ENCODE peak calls at places on chromosomes 13 and 19, in nine cellular contexts. One of them, this sample, is unnamed.

GRCh38 chr19:58356971-58357797 is 3.9 kb upstream of the A1BG start:
- DNase-seq in HEK293T: no peak
- DNase-seq in CD4-positive, alpha-beta T cell: no peak
- DNase-seq in RPMI8226: no peak
- DNase-seq in stimulated activated naive CD8-positive, alpha-beta T cell treated with anti-CD3 and anti-CD28 coated beads, Interleukin-15, Interleukin-2, amounts not matched to agents 100 U/mL and 50 U/mL, for 24 hours: no peak
- DNase-seq in tibial artery: no peak
- DNase-seq in EH: peak; percentile 45
- DNase-seq in activated CD4-positive, CD25-positive, alpha-beta regulatory T cell treated with anti-CD3 and anti-CD28 coated beads, Interleukin-2, amount 50 U/mL, for 16 hours: no peak
- DNase-seq in IMR-90: no peak
- DNase-seq in this sample: no peak

GRCh38 chr13:75299913-75300862 is 181.8 kb downstream of the TBC1D4 start:
- DNase-seq in stimulated activated naive CD8-positive, alpha-beta T cell treated with anti-CD3 and anti-CD28 coated beads, Interleukin-15, Interleukin-2, amounts not matched to agents 100 U/mL and 50 U/mL, for 24 hours: no peak
- DNase-seq in activated CD4-positive, CD25-positive, alpha-beta regulatory T cell treated with anti-CD3 and anti-CD28 coated beads, Interleukin-2, amount 50 U/mL, for 16 hours: no peak
- DNase-seq in HEK293T: no peak
- DNase-seq in RPMI8226: no peak
- DNase-seq in IMR-90: peak; percentile 46
- DNase-seq in tibial artery: no peak
- DNase-seq in EH: peak; percentile 58
- DNase-seq in CD4-positive, alpha-beta T cell: no peak
- DNase-seq in this sample: no peak

GRCh38 chr13:113513761-113514160 is 23.2 kb upstream of the DCUN1D2 start:
- DNase-seq in activated CD4-positive, CD25-positive, alpha-beta regulatory T cell treated with anti-CD3 and anti-CD28 coated beads, Interleukin-2, amount 50 U/mL, for 16 hours: no peak
- DNase-seq in tibial artery: no peak
- DNase-seq in RPMI8226: no peak
- DNase-seq in IMR-90: no peak
- DNase-seq in CD4-positive, alpha-beta T cell: no peak
- DNase-seq in EH: no peak
- DNase-seq in stimulated activated naive CD8-positive, alpha-beta T cell treated with anti-CD3 and anti-CD28 coated beads, Interleukin-15, Interleukin-2, amounts not matched to agents 100 U/mL and 50 U/mL, for 24 hours: no peak
- DNase-seq in HEK293T: no peak
- DNase-seq in this sample: no peak

GRCh38 chr19:8494158-8494557 is 8.3 kb downstream of the PRAM1 start:
- DNase-seq in IMR-90: no peak
- DNase-seq in EH: no peak
- DNase-seq in stimulated activated naive CD8-positive, alpha-beta T cell treated with anti-CD3 and anti-CD28 coated beads, Interleukin-15, Interleukin-2, amounts not matched to agents 100 U/mL and 50 U/mL, for 24 hours: no peak
- DNase-seq in RPMI8226: no peak
- DNase-seq in tibial artery: no peak
- DNase-seq in activated CD4-positive, CD25-positive, alpha-beta regulatory T cell treated with anti-CD3 and anti-CD28 coated beads, Interleukin-2, amount 50 U/mL, for 16 hours: no peak
- DNase-seq in CD4-positive, alpha-beta T cell: no peak
- DNase-seq in HEK293T: no peak
- DNase-seq in this sample: no peak

GRCh38 chr13:20461481-20461859 is 64.2 kb downstream of the CRYL1 start:
- DNase-seq in IMR-90: peak; percentile 49
- DNase-seq in tibial artery: no peak
- DNase-seq in activated CD4-positive, CD25-positive, alpha-beta regulatory T cell treated with anti-CD3 and anti-CD28 coated beads, Interleukin-2, amount 50 U/mL, for 16 hours: no peak
- DNase-seq in CD4-positive, alpha-beta T cell: no peak
- DNase-seq in EH: peak; percentile 9
- DNase-seq in RPMI8226: no peak
- DNase-seq in stimulated activated naive CD8-positive, alpha-beta T cell treated with anti-CD3 and anti-CD28 coated beads, Interleukin-15, Interleukin-2, amounts not matched to agents 100 U/mL and 50 U/mL, for 24 hours: peak; percentile 60
- DNase-seq in HEK293T: no peak
- DNase-seq in this sample: peak; percentile 75

GRCh38 chr19:39499082-39499642 is 415 bp downstream of the DLL3 start:
- DNase-seq in stimulated activated naive CD8-positive, alpha-beta T cell treated with anti-CD3 and anti-CD28 coated beads, Interleukin-15, Interleukin-2, amounts not matched to agents 100 U/mL and 50 U/mL, for 24 hours: peak; percentile 41
- DNase-seq in HEK293T: no peak
- DNase-seq in CD4-positive, alpha-beta T cell: no peak
- DNase-seq in IMR-90: no peak
- DNase-seq in activated CD4-positive, CD25-positive, alpha-beta regulatory T cell treated with anti-CD3 and anti-CD28 coated beads, Interleukin-2, amount 50 U/mL, for 16 hours: no peak
- DNase-seq in RPMI8226: peak; percentile 31
- DNase-seq in EH: no peak
- DNase-seq in tibial artery: no peak
- DNase-seq in this sample: peak; percentile 68

GRCh38 chr19:23099966-23100365 is 16.9 kb upstream of the ZNF730 start:
- DNase-seq in EH: no peak
- DNase-seq in activated CD4-positive, CD25-positive, alpha-beta regulatory T cell treated with anti-CD3 and anti-CD28 coated beads, Interleukin-2, amount 50 U/mL, for 16 hours: no peak
- DNase-seq in IMR-90: no peak
- DNase-seq in CD4-positive, alpha-beta T cell: no peak
- DNase-seq in stimulated activated naive CD8-positive, alpha-beta T cell treated with anti-CD3 and anti-CD28 coated beads, Interleukin-15, Interleukin-2, amounts not matched to agents 100 U/mL and 50 U/mL, for 24 hours: no peak
- DNase-seq in tibial artery: no peak
- DNase-seq in RPMI8226: no peak
- DNase-seq in HEK293T: no peak
- DNase-seq in this sample: no peak

GRCh38 chr19:51131780-51132680 is 7.3 kb downstream of the SIGLEC9 start:
- DNase-seq in HEK293T: no peak
- DNase-seq in tibial artery: peak; percentile 64
- DNase-seq in EH: peak; percentile 9
- DNase-seq in RPMI8226: peak; percentile 80
- DNase-seq in activated CD4-positive, CD25-positive, alpha-beta regulatory T cell treated with anti-CD3 and anti-CD28 coated beads, Interleukin-2, amount 50 U/mL, for 16 hours: no peak
- DNase-seq in stimulated activated naive CD8-positive, alpha-beta T cell treated with anti-CD3 and anti-CD28 coated beads, Interleukin-15, Interleukin-2, amounts not matched to agents 100 U/mL and 50 U/mL, for 24 hours: peak; percentile 45
- DNase-seq in IMR-90: peak; percentile 38
- DNase-seq in CD4-positive, alpha-beta T cell: peak; percentile 44
- DNase-seq in this sample: no peak

GRCh38 chr19:58091251-58091995 is 6.6 kb downstream of the ZSCAN18 start:
- DNase-seq in EH: no peak
- DNase-seq in IMR-90: no peak
- DNase-seq in activated CD4-positive, CD25-positive, alpha-beta regulatory T cell treated with anti-CD3 and anti-CD28 coated beads, Interleukin-2, amount 50 U/mL, for 16 hours: no peak
- DNase-seq in RPMI8226: no peak
- DNase-seq in stimulated activated naive CD8-positive, alpha-beta T cell treated with anti-CD3 and anti-CD28 coated beads, Interleukin-15, Interleukin-2, amounts not matched to agents 100 U/mL and 50 U/mL, for 24 hours: no peak
- DNase-seq in tibial artery: no peak
- DNase-seq in CD4-positive, alpha-beta T cell: no peak
- DNase-seq in HEK293T: no peak
- DNase-seq in this sample: no peak

GRCh38 chr13:35039012-35039411 is 96.9 kb downstream of the NBEA start:
- DNase-seq in RPMI8226: no peak
- DNase-seq in tibial artery: no peak
- DNase-seq in HEK293T: no peak
- DNase-seq in stimulated activated naive CD8-positive, alpha-beta T cell treated with anti-CD3 and anti-CD28 coated beads, Interleukin-15, Interleukin-2, amounts not matched to agents 100 U/mL and 50 U/mL, for 24 hours: no peak
- DNase-seq in EH: no peak
- DNase-seq in CD4-positive, alpha-beta T cell: no peak
- DNase-seq in activated CD4-positive, CD25-positive, alpha-beta regulatory T cell treated with anti-CD3 and anti-CD28 coated beads, Interleukin-2, amount 50 U/mL, for 16 hours: no peak
- DNase-seq in IMR-90: no peak
- DNase-seq in this sample: no peak

GRCh38 chr13:100535401-100536135 is 53.0 kb downstream of the GGACT start:
- DNase-seq in HEK293T: no peak
- DNase-seq in tibial artery: no peak
- DNase-seq in IMR-90: no peak
- DNase-seq in activated CD4-positive, CD25-positive, alpha-beta regulatory T cell treated with anti-CD3 and anti-CD28 coated beads, Interleukin-2, amount 50 U/mL, for 16 hours: no peak
- DNase-seq in CD4-positive, alpha-beta T cell: no peak
- DNase-seq in RPMI8226: no peak
- DNase-seq in stimulated activated naive CD8-positive, alpha-beta T cell treated with anti-CD3 and anti-CD28 coated beads, Interleukin-15, Interleukin-2, amounts not matched to agents 100 U/mL and 50 U/mL, for 24 hours: no peak
- DNase-seq in EH: no peak
- DNase-seq in this sample: no peak

GRCh38 chr13:45436953-45437352 is 18.8 kb upstream of the SLC25A30 start:
- DNase-seq in CD4-positive, alpha-beta T cell: no peak
- DNase-seq in EH: no peak
- DNase-seq in RPMI8226: no peak
- DNase-seq in HEK293T: no peak
- DNase-seq in activated CD4-positive, CD25-positive, alpha-beta regulatory T cell treated with anti-CD3 and anti-CD28 coated beads, Interleukin-2, amount 50 U/mL, for 16 hours: no peak
- DNase-seq in tibial artery: no peak
- DNase-seq in stimulated activated naive CD8-positive, alpha-beta T cell treated with anti-CD3 and anti-CD28 coated beads, Interleukin-15, Interleukin-2, amounts not matched to agents 100 U/mL and 50 U/mL, for 24 hours: no peak
- DNase-seq in IMR-90: no peak
- DNase-seq in this sample: no peak

GRCh38 chr13:98577823-98578285 is 947 bp upstream of the STK24 start:
- DNase-seq in HEK293T: no peak
- DNase-seq in IMR-90: no peak
- DNase-seq in tibial artery: no peak
- DNase-seq in EH: no peak
- DNase-seq in CD4-positive, alpha-beta T cell: no peak
- DNase-seq in stimulated activated naive CD8-positive, alpha-beta T cell treated with anti-CD3 and anti-CD28 coated beads, Interleukin-15, Interleukin-2, amounts not matched to agents 100 U/mL and 50 U/mL, for 24 hours: no peak
- DNase-seq in activated CD4-positive, CD25-positive, alpha-beta regulatory T cell treated with anti-CD3 and anti-CD28 coated beads, Interleukin-2, amount 50 U/mL, for 16 hours: no peak
- DNase-seq in RPMI8226: no peak
- DNase-seq in this sample: no peak

GRCh38 chr19:31308781-31309180 is 40.5 kb downstream of the TSHZ3 start:
- DNase-seq in stimulated activated naive CD8-positive, alpha-beta T cell treated with anti-CD3 and anti-CD28 coated beads, Interleukin-15, Interleukin-2, amounts not matched to agents 100 U/mL and 50 U/mL, for 24 hours: no peak
- DNase-seq in tibial artery: no peak
- DNase-seq in activated CD4-positive, CD25-positive, alpha-beta regulatory T cell treated with anti-CD3 and anti-CD28 coated beads, Interleukin-2, amount 50 U/mL, for 16 hours: no peak
- DNase-seq in CD4-positive, alpha-beta T cell: no peak
- DNase-seq in HEK293T: no peak
- DNase-seq in EH: no peak
- DNase-seq in RPMI8226: no peak
- DNase-seq in IMR-90: no peak
- DNase-seq in this sample: no peak

GRCh38 chr13:110524484-110525254 is 36.9 kb downstream of the RAB20 start:
- DNase-seq in activated CD4-positive, CD25-positive, alpha-beta regulatory T cell treated with anti-CD3 and anti-CD28 coated beads, Interleukin-2, amount 50 U/mL, for 16 hours: no peak
- DNase-seq in CD4-positive, alpha-beta T cell: no peak
- DNase-seq in EH: no peak
- DNase-seq in tibial artery: peak; percentile 89
- DNase-seq in RPMI8226: peak; percentile 89
- DNase-seq in IMR-90: no peak
- DNase-seq in stimulated activated naive CD8-positive, alpha-beta T cell treated with anti-CD3 and anti-CD28 coated beads, Interleukin-15, Interleukin-2, amounts not matched to agents 100 U/mL and 50 U/mL, for 24 hours: peak; percentile 15
- DNase-seq in HEK293T: no peak
- DNase-seq in this sample: no peak

GRCh38 chr19:29290853-29291252 is 77.9 kb upstream of the UQCRFS1 start:
- DNase-seq in EH: no peak
- DNase-seq in IMR-90: no peak
- DNase-seq in activated CD4-positive, CD25-positive, alpha-beta regulatory T cell treated with anti-CD3 and anti-CD28 coated beads, Interleukin-2, amount 50 U/mL, for 16 hours: no peak
- DNase-seq in stimulated activated naive CD8-positive, alpha-beta T cell treated with anti-CD3 and anti-CD28 coated beads, Interleukin-15, Interleukin-2, amounts not matched to agents 100 U/mL and 50 U/mL, for 24 hours: no peak
- DNase-seq in RPMI8226: no peak
- DNase-seq in HEK293T: no peak
- DNase-seq in CD4-positive, alpha-beta T cell: no peak
- DNase-seq in tibial artery: peak; percentile 6
- DNase-seq in this sample: no peak

GRCh38 chr13:28558126-28558525 is 63.2 kb upstream of the FLT1 start:
- DNase-seq in HEK293T: no peak
- DNase-seq in stimulated activated naive CD8-positive, alpha-beta T cell treated with anti-CD3 and anti-CD28 coated beads, Interleukin-15, Interleukin-2, amounts not matched to agents 100 U/mL and 50 U/mL, for 24 hours: no peak
- DNase-seq in CD4-positive, alpha-beta T cell: no peak
- DNase-seq in EH: peak; percentile 98
- DNase-seq in IMR-90: peak; percentile 97
- DNase-seq in activated CD4-positive, CD25-positive, alpha-beta regulatory T cell treated with anti-CD3 and anti-CD28 coated beads, Interleukin-2, amount 50 U/mL, for 16 hours: no peak
- DNase-seq in RPMI8226: no peak
- DNase-seq in tibial artery: no peak
- DNase-seq in this sample: no peak

GRCh38 chr19:55086730-55087541 is 11.3 kb downstream of the EPS8L1 start:
- DNase-seq in stimulated activated naive CD8-positive, alpha-beta T cell treated with anti-CD3 and anti-CD28 coated beads, Interleukin-15, Interleukin-2, amounts not matched to agents 100 U/mL and 50 U/mL, for 24 hours: peak; percentile 71
- DNase-seq in HEK293T: no peak
- DNase-seq in tibial artery: peak; percentile 94
- DNase-seq in RPMI8226: no peak
- DNase-seq in IMR-90: peak; percentile 91
- DNase-seq in activated CD4-positive, CD25-positive, alpha-beta regulatory T cell treated with anti-CD3 and anti-CD28 coated beads, Interleukin-2, amount 50 U/mL, for 16 hours: no peak
- DNase-seq in EH: peak; percentile 97
- DNase-seq in CD4-positive, alpha-beta T cell: peak; percentile 46
- DNase-seq in this sample: peak; percentile 98

GRCh38 chr13:29454931-29455481 is 140.5 kb downstream of the SLC7A1 start:
- DNase-seq in RPMI8226: no peak
- DNase-seq in activated CD4-positive, CD25-positive, alpha-beta regulatory T cell treated with anti-CD3 and anti-CD28 coated beads, Interleukin-2, amount 50 U/mL, for 16 hours: no peak
- DNase-seq in IMR-90: peak; percentile 7
- DNase-seq in EH: peak; percentile 37
- DNase-seq in CD4-positive, alpha-beta T cell: no peak
- DNase-seq in HEK293T: peak; percentile 58
- DNase-seq in tibial artery: no peak
- DNase-seq in stimulated activated naive CD8-positive, alpha-beta T cell treated with anti-CD3 and anti-CD28 coated beads, Interleukin-15, Interleukin-2, amounts not matched to agents 100 U/mL and 50 U/mL, for 24 hours: no peak
- DNase-seq in this sample: peak; percentile 85

GRCh38 chr19:1068111-1069001 is 1.4 kb downstream of the ARHGAP45 start:
- DNase-seq in CD4-positive, alpha-beta T cell: peak; percentile 84
- DNase-seq in EH: no peak
- DNase-seq in tibial artery: no peak
- DNase-seq in HEK293T: no peak
- DNase-seq in IMR-90: no peak
- DNase-seq in stimulated activated naive CD8-positive, alpha-beta T cell treated with anti-CD3 and anti-CD28 coated beads, Interleukin-15, Interleukin-2, amounts not matched to agents 100 U/mL and 50 U/mL, for 24 hours: peak; percentile 78
- DNase-seq in activated CD4-positive, CD25-positive, alpha-beta regulatory T cell treated with anti-CD3 and anti-CD28 coated beads, Interleukin-2, amount 50 U/mL, for 16 hours: no peak
- DNase-seq in RPMI8226: peak; percentile 66
- DNase-seq in this sample: no peak

GRCh38 chr19:51066393-51066792 is 1.5 kb upstream of the KLK13 start:
- DNase-seq in activated CD4-positive, CD25-positive, alpha-beta regulatory T cell treated with anti-CD3 and anti-CD28 coated beads, Interleukin-2, amount 50 U/mL, for 16 hours: no peak
- DNase-seq in stimulated activated naive CD8-positive, alpha-beta T cell treated with anti-CD3 and anti-CD28 coated beads, Interleukin-15, Interleukin-2, amounts not matched to agents 100 U/mL and 50 U/mL, for 24 hours: no peak
- DNase-seq in RPMI8226: no peak
- DNase-seq in tibial artery: no peak
- DNase-seq in HEK293T: no peak
- DNase-seq in EH: no peak
- DNase-seq in IMR-90: no peak
- DNase-seq in CD4-positive, alpha-beta T cell: no peak
- DNase-seq in this sample: no peak

GRCh38 chr13:109628251-109628699 is 158.1 kb downstream of the IRS2 start:
- DNase-seq in CD4-positive, alpha-beta T cell: no peak
- DNase-seq in HEK293T: no peak
- DNase-seq in stimulated activated naive CD8-positive, alpha-beta T cell treated with anti-CD3 and anti-CD28 coated beads, Interleukin-15, Interleukin-2, amounts not matched to agents 100 U/mL and 50 U/mL, for 24 hours: no peak
- DNase-seq in tibial artery: no peak
- DNase-seq in IMR-90: peak; percentile 61
- DNase-seq in activated CD4-positive, CD25-positive, alpha-beta regulatory T cell treated with anti-CD3 and anti-CD28 coated beads, Interleukin-2, amount 50 U/mL, for 16 hours: no peak
- DNase-seq in RPMI8226: no peak
- DNase-seq in EH: peak; percentile 85
- DNase-seq in this sample: no peak

GRCh38 chr19:6662692-6663091 is 7.3 kb downstream of the TNFSF14 start:
- DNase-seq in CD4-positive, alpha-beta T cell: no peak
- DNase-seq in stimulated activated naive CD8-positive, alpha-beta T cell treated with anti-CD3 and anti-CD28 coated beads, Interleukin-15, Interleukin-2, amounts not matched to agents 100 U/mL and 50 U/mL, for 24 hours: no peak
- DNase-seq in EH: no peak
- DNase-seq in tibial artery: no peak
- DNase-seq in activated CD4-positive, CD25-positive, alpha-beta regulatory T cell treated with anti-CD3 and anti-CD28 coated beads, Interleukin-2, amount 50 U/mL, for 16 hours: no peak
- DNase-seq in HEK293T: no peak
- DNase-seq in RPMI8226: no peak
- DNase-seq in IMR-90: no peak
- DNase-seq in this sample: no peak

GRCh38 chr19:50580240-50580639 is 12.0 kb upstream of the LRRC4B start:
- DNase-seq in stimulated activated naive CD8-positive, alpha-beta T cell treated with anti-CD3 and anti-CD28 coated beads, Interleukin-15, Interleukin-2, amounts not matched to agents 100 U/mL and 50 U/mL, for 24 hours: no peak
- DNase-seq in RPMI8226: no peak
- DNase-seq in tibial artery: no peak
- DNase-seq in IMR-90: no peak
- DNase-seq in HEK293T: no peak
- DNase-seq in EH: no peak
- DNase-seq in CD4-positive, alpha-beta T cell: no peak
- DNase-seq in activated CD4-positive, CD25-positive, alpha-beta regulatory T cell treated with anti-CD3 and anti-CD28 coated beads, Interleukin-2, amount 50 U/mL, for 16 hours: no peak
- DNase-seq in this sample: no peak

GRCh38 chr19:54109651-54110050 is 5.8 kb downstream of the TFPT start:
- DNase-seq in RPMI8226: no peak
- DNase-seq in EH: no peak
- DNase-seq in activated CD4-positive, CD25-positive, alpha-beta regulatory T cell treated with anti-CD3 and anti-CD28 coated beads, Interleukin-2, amount 50 U/mL, for 16 hours: no peak
- DNase-seq in HEK293T: no peak
- DNase-seq in stimulated activated naive CD8-positive, alpha-beta T cell treated with anti-CD3 and anti-CD28 coated beads, Interleukin-15, Interleukin-2, amounts not matched to agents 100 U/mL and 50 U/mL, for 24 hours: no peak
- DNase-seq in CD4-positive, alpha-beta T cell: no peak
- DNase-seq in IMR-90: no peak
- DNase-seq in tibial artery: no peak
- DNase-seq in this sample: peak; percentile 59

GRCh38 chr19:48418317-48419064 is 25.0 kb downstream of the GRIN2D start:
- DNase-seq in CD4-positive, alpha-beta T cell: no peak
- DNase-seq in IMR-90: peak; percentile 23
- DNase-seq in RPMI8226: peak; percentile 36
- DNase-seq in activated CD4-positive, CD25-positive, alpha-beta regulatory T cell treated with anti-CD3 and anti-CD28 coated beads, Interleukin-2, amount 50 U/mL, for 16 hours: no peak
- DNase-seq in EH: peak; percentile 82
- DNase-seq in HEK293T: no peak
- DNase-seq in tibial artery: no peak
- DNase-seq in stimulated activated naive CD8-positive, alpha-beta T cell treated with anti-CD3 and anti-CD28 coated beads, Interleukin-15, Interleukin-2, amounts not matched to agents 100 U/mL and 50 U/mL, for 24 hours: peak; percentile 39
- DNase-seq in this sample: peak; percentile 86

GRCh38 chr13:49681837-49682236 is 9.4 kb downstream of the EBPL start:
- DNase-seq in IMR-90: peak; percentile 55
- DNase-seq in activated CD4-positive, CD25-positive, alpha-beta regulatory T cell treated with anti-CD3 and anti-CD28 coated beads, Interleukin-2, amount 50 U/mL, for 16 hours: no peak
- DNase-seq in tibial artery: no peak
- DNase-seq in EH: peak; percentile 28
- DNase-seq in stimulated activated naive CD8-positive, alpha-beta T cell treated with anti-CD3 and anti-CD28 coated beads, Interleukin-15, Interleukin-2, amounts not matched to agents 100 U/mL and 50 U/mL, for 24 hours: no peak
- DNase-seq in CD4-positive, alpha-beta T cell: no peak
- DNase-seq in HEK293T: no peak
- DNase-seq in RPMI8226: no peak
- DNase-seq in this sample: no peak

GRCh38 chr13:66407159-66407558 is 823.0 kb downstream of the PCDH9 start:
- DNase-seq in activated CD4-positive, CD25-positive, alpha-beta regulatory T cell treated with anti-CD3 and anti-CD28 coated beads, Interleukin-2, amount 50 U/mL, for 16 hours: no peak
- DNase-seq in RPMI8226: no peak
- DNase-seq in stimulated activated naive CD8-positive, alpha-beta T cell treated with anti-CD3 and anti-CD28 coated beads, Interleukin-15, Interleukin-2, amounts not matched to agents 100 U/mL and 50 U/mL, for 24 hours: no peak
- DNase-seq in IMR-90: no peak
- DNase-seq in CD4-positive, alpha-beta T cell: no peak
- DNase-seq in EH: no peak
- DNase-seq in HEK293T: no peak
- DNase-seq in tibial artery: no peak
- DNase-seq in this sample: no peak

GRCh38 chr19:38149597-38149996 is 74.4 kb downstream of the DPF1 start:
- DNase-seq in activated CD4-positive, CD25-positive, alpha-beta regulatory T cell treated with anti-CD3 and anti-CD28 coated beads, Interleukin-2, amount 50 U/mL, for 16 hours: no peak
- DNase-seq in CD4-positive, alpha-beta T cell: no peak
- DNase-seq in IMR-90: peak; percentile 22
- DNase-seq in EH: peak; percentile 53
- DNase-seq in stimulated activated naive CD8-positive, alpha-beta T cell treated with anti-CD3 and anti-CD28 coated beads, Interleukin-15, Interleukin-2, amounts not matched to agents 100 U/mL and 50 U/mL, for 24 hours: no peak
- DNase-seq in tibial artery: no peak
- DNase-seq in RPMI8226: no peak
- DNase-seq in HEK293T: peak; percentile 27
- DNase-seq in this sample: no peak

GRCh38 chr19:15292847-15293582 is 39.3 kb downstream of the BRD4 start:
- DNase-seq in tibial artery: no peak
- DNase-seq in stimulated activated naive CD8-positive, alpha-beta T cell treated with anti-CD3 and anti-CD28 coated beads, Interleukin-15, Interleukin-2, amounts not matched to agents 100 U/mL and 50 U/mL, for 24 hours: no peak
- DNase-seq in EH: peak; percentile 43
- DNase-seq in activated CD4-positive, CD25-positive, alpha-beta regulatory T cell treated with anti-CD3 and anti-CD28 coated beads, Interleukin-2, amount 50 U/mL, for 16 hours: no peak
- DNase-seq in HEK293T: no peak
- DNase-seq in RPMI8226: peak; percentile 83
- DNase-seq in IMR-90: no peak
- DNase-seq in CD4-positive, alpha-beta T cell: no peak
- DNase-seq in this sample: no peak

This sample was measured in islet precursor cell.